ENCODE peak calls at places on chromosome 20, in five cellular contexts. One of them, this sample, is unnamed.

GRCh38 chr20:50003253-50003656 is 20.5 kb downstream of the SNAI1 start:
- DNase-seq in tibial nerve: no peak
- DNase-seq in adrenal gland: no peak
- DNase-seq in lower leg skin: no peak
- DNase-seq in Peyer's patch: no peak
- DNase-seq in this sample: no peak

GRCh38 chr20:11502051-11502450 is 415.6 kb upstream of the BTBD3 start:
- DNase-seq in tibial nerve: no peak
- DNase-seq in adrenal gland: no peak
- DNase-seq in lower leg skin: no peak
- DNase-seq in Peyer's patch: no peak
- DNase-seq in this sample: no peak

GRCh38 chr20:16898433-16898832 is 150.3 kb downstream of the OTOR start:
- DNase-seq in tibial nerve: no peak
- DNase-seq in adrenal gland: no peak
- DNase-seq in lower leg skin: no peak
- DNase-seq in Peyer's patch: no peak
- DNase-seq in this sample: no peak

GRCh38 chr20:39117486-39117885 is 155.3 kb downstream of the DHX35 start:
- DNase-seq in tibial nerve: no peak
- DNase-seq in adrenal gland: no peak
- DNase-seq in lower leg skin: no peak
- DNase-seq in Peyer's patch: no peak
- DNase-seq in this sample: peak; percentile 57

GRCh38 chr20:25014816-25015215 is 22.3 kb upstream of the APMAP start:
- DNase-seq in tibial nerve: no peak
- DNase-seq in adrenal gland: peak; percentile 27
- DNase-seq in lower leg skin: no peak
- DNase-seq in Peyer's patch: no peak
- DNase-seq in this sample: no peak

GRCh38 chr20:24095753-24096152 is 107.2 kb upstream of the GGTLC1 start:
- DNase-seq in tibial nerve: no peak
- DNase-seq in adrenal gland: no peak
- DNase-seq in lower leg skin: no peak
- DNase-seq in Peyer's patch: no peak
- DNase-seq in this sample: no peak

GRCh38 chr20:32972181-32973076 is 31.8 kb downstream of the SUN5 start:
- DNase-seq in tibial nerve: no peak
- DNase-seq in adrenal gland: peak; percentile 46
- DNase-seq in lower leg skin: peak; percentile 30
- DNase-seq in Peyer's patch: peak; percentile 90
- DNase-seq in this sample: no peak

GRCh38 chr20:59123011-59123676 is 40.5 kb upstream of the ZNF831 start:
- DNase-seq in tibial nerve: no peak
- DNase-seq in adrenal gland: no peak
- DNase-seq in lower leg skin: no peak
- DNase-seq in Peyer's patch: peak; percentile 87
- DNase-seq in this sample: no peak

GRCh38 chr20:16759161-16759523 is 11.0 kb downstream of the OTOR start:
- DNase-seq in tibial nerve: no peak
- DNase-seq in adrenal gland: no peak
- DNase-seq in lower leg skin: no peak
- DNase-seq in Peyer's patch: no peak
- DNase-seq in this sample: no peak

GRCh38 chr20:8856668-8857067 is 212.2 kb upstream of the PLCB4 start:
- DNase-seq in tibial nerve: no peak
- DNase-seq in adrenal gland: no peak
- DNase-seq in lower leg skin: no peak
- DNase-seq in Peyer's patch: no peak
- DNase-seq in this sample: no peak

GRCh38 chr20:63641792-63642517 is 11.3 kb downstream of the STMN3 start:
- DNase-seq in tibial nerve: peak; percentile 80
- DNase-seq in adrenal gland: peak; percentile 93
- DNase-seq in lower leg skin: peak; percentile 85
- DNase-seq in Peyer's patch: peak; percentile 93
- DNase-seq in this sample: peak; percentile 73

GRCh38 chr20:25549866-25550477 is 35.4 kb downstream of the NINL start:
- DNase-seq in tibial nerve: no peak
- DNase-seq in adrenal gland: no peak
- DNase-seq in lower leg skin: no peak
- DNase-seq in Peyer's patch: no peak
- DNase-seq in this sample: no peak

GRCh38 chr20:50546729-50547314 is 36.6 kb downstream of the PTPN1 start:
- DNase-seq in tibial nerve: no peak
- DNase-seq in adrenal gland: peak; percentile 68
- DNase-seq in lower leg skin: no peak
- DNase-seq in Peyer's patch: peak; percentile 58
- DNase-seq in this sample: no peak

GRCh38 chr20:59342017-59342957 is 41.9 kb downstream of the EDN3 start:
- DNase-seq in tibial nerve: no peak
- DNase-seq in adrenal gland: no peak
- DNase-seq in lower leg skin: no peak
- DNase-seq in Peyer's patch: no peak
- DNase-seq in this sample: no peak

GRCh38 chr20:64116016-64116415 is 8.7 kb upstream of the NPBWR2 start:
- DNase-seq in tibial nerve: no peak
- DNase-seq in adrenal gland: peak; percentile 37
- DNase-seq in lower leg skin: no peak
- DNase-seq in Peyer's patch: peak; percentile 13
- DNase-seq in this sample: no peak

GRCh38 chr20:50569864-50570836 is 60.0 kb downstream of the PTPN1 start:
- DNase-seq in tibial nerve: no peak
- DNase-seq in adrenal gland: peak; percentile 58
- DNase-seq in lower leg skin: no peak
- DNase-seq in Peyer's patch: peak; percentile 37
- DNase-seq in this sample: no peak

GRCh38 chr20:63978319-63979220 is 872 bp downstream of the SAMD10 start:
- DNase-seq in tibial nerve: no peak
- DNase-seq in adrenal gland: peak; percentile 85
- DNase-seq in lower leg skin: no peak
- DNase-seq in Peyer's patch: peak; percentile 82
- DNase-seq in this sample: peak; percentile 56

GRCh38 chr20:56278205-56278604 is 29.7 kb downstream of the MC3R start:
- DNase-seq in tibial nerve: no peak
- DNase-seq in adrenal gland: no peak
- DNase-seq in lower leg skin: no peak
- DNase-seq in Peyer's patch: no peak
- DNase-seq in this sample: no peak

GRCh38 chr20:11849270-11849920 is 68.3 kb upstream of the BTBD3 start:
- DNase-seq in tibial nerve: no peak
- DNase-seq in adrenal gland: no peak
- DNase-seq in lower leg skin: no peak
- DNase-seq in Peyer's patch: no peak
- DNase-seq in this sample: no peak

GRCh38 chr20:58851221-58851968 is 693 bp upstream of the GNAS-AS1 start:
- DNase-seq in tibial nerve: no peak
- DNase-seq in adrenal gland: no peak
- DNase-seq in lower leg skin: no peak
- DNase-seq in Peyer's patch: no peak
- DNase-seq in this sample: no peak

GRCh38 chr20:44724423-44725091 is 9.4 kb downstream of the CCN5 start:
- DNase-seq in tibial nerve: no peak
- DNase-seq in adrenal gland: no peak
- DNase-seq in lower leg skin: no peak
- DNase-seq in Peyer's patch: no peak
- DNase-seq in this sample: no peak

GRCh38 chr20:50188879-50189680 is 1.6 kb upstream of the CEBPB start:
- DNase-seq in tibial nerve: no peak
- DNase-seq in adrenal gland: peak; percentile 72
- DNase-seq in lower leg skin: peak; percentile 34
- DNase-seq in Peyer's patch: no peak
- DNase-seq in this sample: no peak

GRCh38 chr20:44136579-44136978 is 50.4 kb downstream of the JPH2 start:
- DNase-seq in tibial nerve: no peak
- DNase-seq in adrenal gland: no peak
- DNase-seq in lower leg skin: no peak
- DNase-seq in Peyer's patch: no peak
- DNase-seq in this sample: no peak

GRCh38 chr20:43583982-43584432 is 6.7 kb upstream of the IFT52 start:
- DNase-seq in tibial nerve: peak; percentile 74
- DNase-seq in adrenal gland: peak; percentile 91
- DNase-seq in lower leg skin: peak; percentile 43
- DNase-seq in Peyer's patch: peak; percentile 18
- DNase-seq in this sample: peak; percentile 23

GRCh38 chr20:34377072-34377847 is 14.2 kb downstream of the ITCH start:
- DNase-seq in tibial nerve: no peak
- DNase-seq in adrenal gland: no peak
- DNase-seq in lower leg skin: no peak
- DNase-seq in Peyer's patch: no peak
- DNase-seq in this sample: no peak

GRCh38 chr20:11807070-11807741 is 110.5 kb upstream of the BTBD3 start:
- DNase-seq in tibial nerve: no peak
- DNase-seq in adrenal gland: no peak
- DNase-seq in lower leg skin: no peak
- DNase-seq in Peyer's patch: no peak
- DNase-seq in this sample: peak; percentile 44

GRCh38 chr20:59235226-59235625 is 65.2 kb upstream of the EDN3 start:
- DNase-seq in tibial nerve: no peak
- DNase-seq in adrenal gland: no peak
- DNase-seq in lower leg skin: no peak
- DNase-seq in Peyer's patch: no peak
- DNase-seq in this sample: no peak

DNA sequence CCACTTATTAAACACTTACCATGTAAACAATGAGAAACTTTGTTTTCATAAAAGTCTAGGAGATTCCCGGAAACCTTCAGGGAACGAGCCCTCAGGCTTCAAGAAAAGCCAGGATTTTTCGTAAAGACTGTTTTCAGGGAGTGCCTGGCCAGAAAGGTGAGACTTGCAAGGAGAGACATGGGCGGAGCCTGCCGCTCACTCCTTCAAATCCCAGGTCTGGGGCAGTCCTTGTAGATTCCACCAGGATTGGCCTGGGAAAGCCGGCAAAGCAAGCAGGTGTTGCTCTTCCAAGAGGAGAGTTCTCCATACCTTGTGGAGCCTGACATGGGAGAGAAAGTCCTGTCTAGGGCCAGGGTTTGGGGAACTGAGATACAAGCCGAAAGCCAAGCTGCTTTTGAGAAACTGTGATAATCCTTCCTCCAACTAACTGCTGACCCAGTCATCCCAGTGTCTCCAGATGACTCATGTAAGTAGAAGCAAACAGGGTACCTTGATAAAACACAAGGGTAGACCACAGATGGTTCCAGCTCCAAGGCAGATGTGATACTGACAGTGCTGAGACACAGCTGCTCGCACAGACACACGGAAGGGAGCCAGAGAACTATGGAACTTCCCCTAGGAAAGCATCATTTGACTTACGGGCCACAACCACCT is 69.4 kb upstream of the NAA20 start:
- DNase-seq in tibial nerve: no peak
- DNase-seq in adrenal gland: no peak
- DNase-seq in lower leg skin: no peak
- DNase-seq in Peyer's patch: no peak
- DNase-seq in this sample: peak; percentile 20
- TF ChIP-seq POLR2A in tibial nerve: no peak
- TF ChIP-seq POLR2A in adrenal gland: no peak
- TF ChIP-seq POLR2A in lower leg skin: no peak
- TF ChIP-seq POLR2A in Peyer's patch: no peak
- TF ChIP-seq POLR2A in this sample: no peak

GRCh38 chr20:1503564-1504227 is 12.5 kb upstream of the SIRPB2 start:
- DNase-seq in tibial nerve: peak; percentile 33
- DNase-seq in adrenal gland: peak; percentile 91
- DNase-seq in lower leg skin: peak; percentile 80
- DNase-seq in Peyer's patch: peak; percentile 84
- DNase-seq in this sample: peak; percentile 58

GRCh38 chr20:1494436-1494835 is 3.2 kb upstream of the SIRPB2 start:
- DNase-seq in tibial nerve: no peak
- DNase-seq in adrenal gland: no peak
- DNase-seq in lower leg skin: no peak
- DNase-seq in Peyer's patch: no peak
- DNase-seq in this sample: no peak

GRCh38 chr20:1500496-1500895 is 9.3 kb upstream of the SIRPB2 start:
- DNase-seq in tibial nerve: no peak
- DNase-seq in adrenal gland: no peak
- DNase-seq in lower leg skin: no peak
- DNase-seq in Peyer's patch: no peak
- DNase-seq in this sample: no peak

GRCh38 chr20:1496930-1497329 is 5.7 kb upstream of the SIRPB2 start:
- DNase-seq in tibial nerve: no peak
- DNase-seq in adrenal gland: no peak
- DNase-seq in lower leg skin: no peak
- DNase-seq in Peyer's patch: no peak
- DNase-seq in this sample: no peak

GRCh38 chr20:1499528-1500420 is 8.6 kb upstream of the SIRPB2 start:
- DNase-seq in tibial nerve: no peak
- DNase-seq in adrenal gland: no peak
- DNase-seq in lower leg skin: peak; percentile 50
- DNase-seq in Peyer's patch: no peak
- DNase-seq in this sample: no peak
- TF ChIP-seq POLR2A in tibial nerve: no peak
- TF ChIP-seq POLR2A in adrenal gland: no peak
- TF ChIP-seq POLR2A in lower leg skin: no peak
- TF ChIP-seq POLR2A in Peyer's patch: no peak
- TF ChIP-seq POLR2A in this sample: no peak

GRCh38 chr20:31566658-31567379 is 38.3 kb upstream of the ID1 start:
- DNase-seq in tibial nerve: no peak
- DNase-seq in adrenal gland: no peak
- DNase-seq in lower leg skin: no peak
- DNase-seq in Peyer's patch: no peak
- DNase-seq in this sample: no peak

GRCh38 chr20:31568041-31568731 is 36.9 kb upstream of the ID1 start:
- DNase-seq in tibial nerve: no peak
- DNase-seq in adrenal gland: no peak
- DNase-seq in lower leg skin: no peak
- DNase-seq in Peyer's patch: no peak
- DNase-seq in this sample: no peak

GRCh38 chr20:31565699-31566331 is 39.3 kb upstream of the ID1 start:
- DNase-seq in tibial nerve: no peak
- DNase-seq in adrenal gland: no peak
- DNase-seq in lower leg skin: no peak
- DNase-seq in Peyer's patch: no peak
- DNase-seq in this sample: no peak

GRCh38 chr20:31567380-31567720 is 37.7 kb upstream of the ID1 start:
- DNase-seq in tibial nerve: no peak
- DNase-seq in adrenal gland: no peak
- DNase-seq in lower leg skin: no peak
- DNase-seq in Peyer's patch: no peak
- DNase-seq in this sample: no peak

GRCh38 chr20:31566332-31566657 is 38.8 kb upstream of the ID1 start:
- DNase-seq in tibial nerve: no peak
- DNase-seq in adrenal gland: no peak
- DNase-seq in lower leg skin: no peak
- DNase-seq in Peyer's patch: no peak
- DNase-seq in this sample: no peak
- TF ChIP-seq POLR2A in tibial nerve: no peak
- TF ChIP-seq POLR2A in adrenal gland: no peak
- TF ChIP-seq POLR2A in lower leg skin: no peak
- TF ChIP-seq POLR2A in Peyer's patch: no peak
- TF ChIP-seq POLR2A in this sample: no peak

DNA sequence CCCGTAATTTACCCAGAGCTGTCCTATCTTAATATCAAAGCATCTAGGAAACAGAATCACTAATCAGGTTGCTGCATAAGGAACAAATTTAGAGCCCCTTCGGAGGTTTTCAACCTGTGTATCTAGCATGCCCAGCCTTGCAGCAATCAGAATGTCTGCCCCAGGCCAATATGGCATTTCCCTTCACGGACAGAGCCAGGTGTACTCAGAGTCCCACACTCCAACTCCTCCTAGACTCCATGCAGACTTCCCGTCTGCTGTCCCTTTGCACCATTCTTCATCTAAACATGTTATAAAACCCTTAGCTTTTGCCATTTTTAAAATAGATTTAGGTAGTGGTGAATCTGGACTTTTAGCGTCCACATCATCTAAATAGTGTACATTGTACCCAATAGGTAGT is 61.0 kb downstream of the ZHX3 start:
- DNase-seq in tibial nerve: no peak
- DNase-seq in adrenal gland: no peak
- DNase-seq in lower leg skin: no peak
- DNase-seq in Peyer's patch: no peak
- DNase-seq in this sample: no peak
- TF ChIP-seq POLR2A in tibial nerve: no peak
- TF ChIP-seq POLR2A in adrenal gland: no peak
- TF ChIP-seq POLR2A in lower leg skin: no peak
- TF ChIP-seq POLR2A in Peyer's patch: no peak
- TF ChIP-seq POLR2A in this sample: no peak